ENCODE peak calls at places on chromosomes 6 and 20, in ten cellular contexts. W is uterus, J is esophagus squamous epithelium, T is HCT116, Y is right lobe of liver, D is adrenal gland, P is ovary, E is transverse colon, H is gastrocnemius medialis, F is A549. G is an unnamed sample.

GRCh38 chr20:50744143-50744792 is 12.9 kb downstream of the PARD6B start:
- DNase-seq in F (peak), H (peak), T (peak), Y (peak), E (peak), W (peak), J (no peak), P (peak), D (peak), G (no peak)

GRCh38 chr6:104301921-104302320 is 557.8 kb downstream of the HACE1 start:
- DNase-seq in D (no peak), H (no peak), P (no peak), F (no peak), T (no peak), J (no peak), E (no peak), W (no peak), Y (no peak), G (no peak)

GRCh38 chr6:99096186-99096585 is 148.4 kb upstream of the FBXL4 start:
- DNase-seq in W (no peak), F (no peak), E (no peak), P (no peak), Y (no peak), H (no peak), T (no peak), J (no peak), D (no peak), G (no peak)

GRCh38 chr20:9590189-9590588 is 75.8 kb downstream of the LAMP5 start:
- DNase-seq in W (no peak), H (no peak), E (no peak), Y (no peak), J (no peak), T (no peak), D (no peak), F (no peak), P (no peak), G (no peak)

GRCh38 chr6:163588211-163588919 is 173.8 kb downstream of the QKI start:
- DNase-seq in P (no peak), H (peak), W (no peak), E (no peak), Y (no peak), J (no peak), F (no peak), T (no peak), D (no peak), G (no peak)

GRCh38 chr6:158905277-158905676 is 86.1 kb upstream of the EZR start:
- DNase-seq in F (no peak), J (no peak), D (no peak), H (no peak), P (no peak), W (no peak), Y (no peak), E (no peak), T (peak), G (no peak)

GRCh38 chr20:2084703-2085102 is 16.9 kb upstream of the STK35 start:
- DNase-seq in Y (no peak), T (no peak), E (no peak), J (no peak), H (no peak), D (no peak), F (no peak), W (no peak), P (no peak), G (no peak)

GRCh38 chr6:40341726-40342125 is 245.4 kb downstream of the LRFN2 start:
- DNase-seq in T (no peak), F (no peak), D (no peak), J (no peak), H (no peak), P (no peak), W (no peak), Y (no peak), E (no peak), G (no peak)

GRCh38 chr20:32792316-32792715 is 27.4 kb upstream of the MAPRE1 start:
- DNase-seq in W (no peak), Y (no peak), T (no peak), E (no peak), J (no peak), H (no peak), D (no peak), P (no peak), F (no peak), G (peak)

GRCh38 chr20:49853640-49854039 is 41.0 kb downstream of the SLC9A8 start:
- DNase-seq in H (peak), E (no peak), F (no peak), D (peak), W (no peak), T (no peak), Y (no peak), P (no peak), J (no peak), G (no peak)

GRCh38 chr6:6825986-6826901 is 237.7 kb downstream of the LY86 start:
- DNase-seq in P (no peak), E (peak), W (peak), F (no peak), Y (peak), J (no peak), D (peak), H (peak), T (no peak), G (no peak)

GRCh38 chr20:41047975-41048305 is 19.3 kb downstream of the TOP1 start:
- DNase-seq in E (no peak), D (no peak), F (no peak), H (no peak), T (no peak), J (no peak), Y (no peak), W (no peak), P (no peak), G (no peak)

GRCh38 chr6:113352029-113352801 is 504.9 kb upstream of the MARCKS start:
- DNase-seq in H (no peak), W (no peak), F (peak), J (no peak), P (no peak), E (peak), Y (no peak), T (peak), D (peak), G (no peak)

GRCh38 chr6:144006731-144007454 is 1.2 kb downstream of the PLAGL1 start:
- DNase-seq in W (no peak), H (no peak), P (peak), E (peak), D (peak), T (peak), F (peak), Y (no peak), J (no peak), G (no peak)

GRCh38 chr6:144007455-144007778 is 642 bp downstream of the PLAGL1 start:
- DNase-seq in T (no peak), D (no peak), W (no peak), H (no peak), P (no peak), J (no peak), Y (no peak), E (no peak), F (no peak), G (no peak)

GRCh38 chr6:144007779-144008500 is at the start of gene PLAGL1:
- DNase-seq in J (no peak), F (peak), P (peak), W (peak), Y (peak), T (peak), E (peak), H (peak), D (peak), G (no peak)

GRCh38 chr6:144012534-144012933 is 4.5 kb upstream of the PLAGL1 start:
- DNase-seq in J (no peak), T (no peak), E (no peak), H (no peak), Y (no peak), P (no peak), D (no peak), W (no peak), F (no peak), G (no peak)

GRCh38 chr6:144008501-144009245 is 614 bp upstream of the PLAGL1 start:
- DNase-seq in J (no peak), Y (peak), F (no peak), E (peak), D (no peak), T (no peak), P (no peak), H (no peak), W (no peak), G (no peak)
- H3K4me3 ChIP-seq in J (peak), Y (peak), F (peak), E (no peak), D (peak), T (peak), P (peak), H (peak), W (peak), G (peak)

GRCh38 chr6:106614131-106614530 is 15.2 kb downstream of the RTN4IP1 start:
- DNase-seq in H (no peak), J (no peak), D (no peak), Y (no peak), T (no peak), P (no peak), F (no peak), E (no peak), W (no peak), G (no peak)
- H3K27ac ChIP-seq in H (no peak), J (no peak), D (no peak), Y (no peak), T (no peak), P (no peak), F (no peak), E (no peak), W (no peak), G (no peak)

GRCh38 chr6:129981598-129981997 is 36.8 kb upstream of the L3MBTL3 start:
- DNase-seq in H (no peak), D (no peak), T (peak), W (no peak), Y (no peak), P (no peak), F (no peak), E (no peak), J (no peak), G (no peak)
- TF ChIP-seq POLR2A in H (no peak), D (no peak), T (no peak), W (no peak), Y (no peak), P (no peak), F (no peak), E (no peak), J (no peak), G (no peak)

DNA sequence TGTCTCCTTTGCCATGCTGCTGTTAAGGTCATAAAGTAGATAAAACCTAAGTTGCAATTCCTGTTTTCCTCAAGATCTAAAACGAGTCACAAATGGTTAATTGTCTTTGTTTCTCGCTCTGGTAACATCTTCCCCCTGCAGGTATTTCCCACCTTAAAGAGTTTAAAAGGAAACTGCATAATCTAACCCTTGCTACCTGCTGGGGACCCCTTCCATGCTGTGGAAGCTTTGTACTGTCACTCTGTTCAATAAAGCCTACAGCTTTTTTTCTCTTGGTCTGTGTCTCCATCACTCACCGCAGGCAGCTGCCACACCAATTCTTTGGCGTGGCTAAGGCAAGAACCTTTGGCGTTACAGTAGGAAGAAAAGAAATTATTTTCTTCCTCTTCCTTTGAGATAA is 117.7 kb upstream of the GJE1 start:
- DNase-seq in D (no peak), Y (no peak), E (no peak), J (no peak), F (no peak), H (no peak), W (no peak), P (no peak), T (peak), G (no peak)
- H3K4me3 ChIP-seq in D (no peak), Y (no peak), E (no peak), J (no peak), F (no peak), H (no peak), W (no peak), P (no peak), T (peak), G (no peak)

DNA sequence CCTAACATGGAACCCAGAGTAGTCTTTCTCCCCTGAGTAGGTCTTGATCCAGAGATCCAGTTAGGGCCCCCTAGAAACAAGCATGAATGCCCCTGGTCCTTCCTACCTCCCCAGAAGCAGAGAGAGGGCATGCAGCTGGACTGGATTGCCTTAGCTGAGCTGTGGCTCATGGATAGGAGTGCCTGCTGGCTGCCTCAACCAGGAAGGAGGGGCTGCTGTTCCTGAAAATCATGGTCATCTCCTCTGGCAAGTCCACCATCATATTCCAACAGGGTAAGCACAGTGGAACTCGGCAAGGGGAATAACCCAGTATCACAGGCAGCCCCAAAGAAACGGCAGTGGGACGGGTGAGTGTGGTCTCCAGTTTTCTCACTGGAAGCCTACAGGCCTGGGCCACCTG is 53.1 kb upstream of the ENTPD6 start:
- DNase-seq in J (no peak), F (no peak), H (no peak), D (no peak), W (no peak), Y (no peak), E (no peak), P (no peak), T (no peak), G (no peak)
- H3K27ac ChIP-seq in J (no peak), F (no peak), H (no peak), D (no peak), W (no peak), Y (no peak), E (no peak), P (no peak), T (no peak), G (no peak)

DNA sequence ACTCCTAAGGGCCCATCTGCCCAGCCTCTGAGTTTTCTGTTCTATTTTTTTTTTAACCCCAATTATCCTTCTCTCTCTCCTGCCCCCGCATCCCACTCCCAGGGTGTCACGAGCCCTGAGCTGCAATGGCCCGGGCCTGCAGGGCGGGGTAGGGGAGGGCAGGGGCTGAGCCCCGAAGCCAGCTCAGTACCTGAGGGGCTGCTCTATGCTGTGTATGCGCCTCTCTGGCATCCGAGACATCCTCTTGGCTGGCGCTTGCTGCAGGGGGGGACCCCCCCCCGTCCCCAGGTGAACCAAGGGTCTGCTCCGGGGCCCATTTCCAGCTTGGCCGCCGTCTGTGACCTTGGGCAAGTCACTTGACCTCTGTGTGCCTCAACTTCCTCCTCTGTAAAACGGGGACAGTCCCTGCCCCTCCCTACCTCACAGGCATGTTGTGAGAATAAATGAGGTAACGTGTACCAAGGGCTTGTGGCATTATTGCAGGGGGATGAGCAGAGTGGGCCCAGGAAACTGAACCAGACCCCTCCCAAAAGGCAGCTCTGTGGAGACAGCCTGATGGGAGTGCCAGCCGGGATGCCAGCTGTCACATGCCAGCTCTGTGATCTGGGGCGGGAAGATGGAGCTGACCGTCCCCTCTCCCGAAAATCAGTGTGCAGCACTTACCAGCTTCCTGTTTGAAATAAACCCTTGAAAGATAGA is 13.0 kb upstream of the MYL9 start:
- DNase-seq in T (no peak), H (no peak), W (no peak), J (no peak), Y (no peak), P (no peak), E (no peak), F (no peak), D (no peak), G (no peak)
- TF ChIP-seq POLR2A in T (no peak), H (no peak), W (no peak), J (no peak), Y (no peak), P (no peak), E (no peak), F (no peak), D (no peak), G (no peak)

GRCh38 chr6:37565267-37566208 is 65.8 kb upstream of the CCDC167 start:
- DNase-seq in Y (no peak), E (no peak), H (no peak), T (no peak), P (no peak), J (no peak), W (no peak), D (no peak), F (no peak), G (no peak)
- H3K4me3 ChIP-seq in Y (no peak), E (no peak), H (peak), T (no peak), P (peak), J (peak), W (no peak), D (no peak), F (no peak), G (no peak)

G was measured in breast epithelium.